ENCODE peak calls at places on chromosomes 12 and 14, in eight cellular contexts. H is SK-N-SH; S is stomach; U is ovary; F is heart right ventricle; M is neural progenitor cell; W is pancreas; Y is CD4-positive, alpha-beta T cell. J is an unnamed sample. For H3K9me3, the result is how much of the 10 kb centered on the place peaks cover.

GRCh38 chr12:56517854-56518253 is 3.8 kb upstream of the RBMS2 start:
- DNase-seq in H (no peak), S (no peak), U (no peak), F (no peak), M (no peak), W (no peak), Y (no peak), J (no peak)

GRCh38 chr14:76710093-76711010 is 50.9 kb upstream of the VASH1 start:
- DNase-seq in H (peak), S (no peak), U (no peak), F (no peak), M (peak), W (no peak), Y (no peak), J (no peak)

GRCh38 chr12:107369679-107370078 is 276.3 kb upstream of the CRY1 start:
- DNase-seq in H (no peak), S (no peak), U (no peak), F (no peak), M (no peak), W (no peak), Y (no peak), J (no peak)

GRCh38 chr12:105219261-105220018 is 16.5 kb downstream of the APPL2 start:
- DNase-seq in H (no peak), S (no peak), U (no peak), F (no peak), M (no peak), W (no peak), Y (no peak), J (no peak)

GRCh38 chr12:20367731-20368652 is at the start of gene PDE3A:
- DNase-seq in H (peak), S (no peak), U (peak), F (peak), M (peak), W (peak), Y (no peak), J (no peak)

GRCh38 chr12:130439250-130439649 is 101.6 kb downstream of the PIWIL1 start:
- DNase-seq in H (no peak), S (no peak), U (no peak), F (no peak), M (no peak), W (no peak), Y (no peak), J (no peak)

GRCh38 chr12:59149995-59150642 is 229.8 kb upstream of the LRIG3 start:
- DNase-seq in H (peak), S (no peak), U (no peak), F (no peak), M (peak), W (peak), Y (no peak), J (no peak)

GRCh38 chr14:79274641-79275366 is 936.5 kb downstream of the DIO2 start:
- DNase-seq in H (no peak), S (no peak), U (no peak), F (no peak), M (no peak), W (no peak), Y (no peak), J (no peak)

GRCh38 chr12:58529114-58529665 is 391.1 kb downstream of the LRIG3 start:
- DNase-seq in H (no peak), S (no peak), U (no peak), F (no peak), M (no peak), W (no peak), Y (no peak), J (no peak)

GRCh38 chr12:69085852-69086251 is 152.9 kb upstream of the CPM start:
- DNase-seq in H (no peak), S (no peak), U (no peak), F (no peak), M (no peak), W (no peak), Y (no peak), J (no peak)

GRCh38 chr12:133181238-133181959 is at the start of gene ZNF268:
- DNase-seq in H (peak), S (peak), U (peak), F (peak), M (peak), W (peak), Y (peak), J (peak)

GRCh38 chr12:133174901-133175300 is 6.4 kb upstream of the ZNF268 start:
- DNase-seq in H (no peak), S (no peak), U (no peak), F (no peak), M (no peak), W (no peak), Y (no peak), J (no peak)

GRCh38 chr12:133180669-133181068 is 626 bp upstream of the ZNF268 start:
- DNase-seq in H (no peak), S (no peak), U (no peak), F (no peak), M (no peak), W (no peak), Y (no peak), J (no peak)
- H3K9me3 ChIP-seq in H (under half), S (half or more), U (under half), F (half or more), M (under half), W (under half), Y (under half), J (under half)

DNA sequence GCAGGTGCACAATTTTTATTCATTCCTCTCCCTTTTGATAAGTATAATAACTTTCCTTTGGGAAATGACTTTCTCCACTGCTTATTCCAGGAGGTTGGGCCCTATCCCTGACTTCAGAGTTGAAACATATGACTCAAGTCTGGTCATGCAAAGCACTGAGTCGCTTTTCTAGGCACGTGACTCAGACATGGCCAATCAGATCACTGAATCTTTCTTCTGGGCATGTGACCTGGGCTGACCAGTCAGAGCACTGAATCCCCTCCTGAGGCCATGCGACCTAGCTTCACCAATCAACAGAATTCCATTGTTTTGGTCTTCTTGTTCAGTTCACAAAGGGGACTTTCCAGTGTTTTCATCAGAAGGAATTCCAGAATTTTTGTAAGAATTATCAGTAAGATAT is 377.1 kb upstream of the KITLG start:
- DNase-seq in H (no peak), S (no peak), U (no peak), F (no peak), M (no peak), W (no peak), Y (no peak), J (no peak)
- H3K9me3 ChIP-seq in H (under half), S (under half), U (under half), F (under half), M (under half), W (under half), Y (under half), J (under half)

GRCh38 chr12:33455096-33455495 is 15.5 kb upstream of the SYT10 start:
- DNase-seq in H (no peak), S (no peak), U (no peak), F (no peak), M (no peak), W (no peak), Y (no peak), J (no peak)
- H3K9me3 ChIP-seq in H (under half), S (under half), U (under half), F (under half), M (under half), W (under half), Y (under half), J (under half)

GRCh38 chr14:26157517-26157916 is 440.3 kb downstream of the NOVA1 start:
- DNase-seq in H (no peak), S (no peak), U (no peak), F (no peak), M (no peak), W (no peak), Y (no peak), J (no peak)
- H3K9me3 ChIP-seq in H (under half), S (under half), U (under half), F (under half), M (under half), W (under half), Y (under half), J (under half)

GRCh38 chr14:105797546-105797945 is 271.2 kb downstream of the TMEM121 start:
- DNase-seq in H (no peak), S (no peak), U (no peak), F (no peak), M (no peak), W (no peak), Y (no peak), J (no peak)
- H3K9me3 ChIP-seq in H (under half), S (under half), U (under half), F (under half), M (under half), W (under half), Y (under half), J (under half)

DNA sequence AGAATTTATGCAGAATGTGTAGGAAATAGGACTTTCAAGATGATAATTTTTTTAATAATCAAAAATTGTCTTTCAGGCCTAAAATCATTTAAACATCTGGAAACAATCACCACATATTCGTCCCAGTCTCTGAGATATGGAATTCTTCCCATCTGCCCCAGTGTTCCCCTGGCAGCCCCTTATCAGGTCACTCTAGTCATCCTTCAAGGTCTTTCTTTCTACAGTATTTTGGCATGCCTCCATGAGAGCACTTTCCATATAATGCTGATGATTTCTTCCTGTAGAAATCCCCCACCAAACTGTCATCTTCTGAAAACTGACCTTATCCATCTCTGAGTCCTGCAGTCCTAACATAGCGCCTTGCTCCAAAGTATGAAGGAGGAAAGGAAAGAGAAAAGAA is 422.1 kb downstream of the RPS29 start:
- DNase-seq in H (peak), S (no peak), U (no peak), F (no peak), M (no peak), W (no peak), Y (no peak), J (no peak)
- H3K9me3 ChIP-seq in H (under half), S (under half), U (under half), F (under half), M (under half), W (under half), Y (under half), J (under half)

GRCh38 chr14:105853907-105854599 is 327.7 kb downstream of the TMEM121 start:
- DNase-seq in H (no peak), S (no peak), U (no peak), F (no peak), M (no peak), W (no peak), Y (no peak), J (no peak)
- H3K9me3 ChIP-seq in H (under half), S (under half), U (under half), F (under half), M (under half), W (under half), Y (under half), J (under half)

GRCh38 chr12:2395352-2395977 is 342.7 kb downstream of the CACNA1C start:
- DNase-seq in H (peak), S (peak), U (no peak), F (peak), M (peak), W (no peak), Y (peak), J (peak)

GRCh38 chr12:2396448-2396871 is 343.7 kb downstream of the CACNA1C start:
- DNase-seq in H (no peak), S (no peak), U (no peak), F (peak), M (no peak), W (no peak), Y (no peak), J (no peak)

GRCh38 chr12:2393996-2394395 is 341.2 kb downstream of the CACNA1C start:
- DNase-seq in H (no peak), S (no peak), U (no peak), F (no peak), M (no peak), W (no peak), Y (no peak), J (no peak)

GRCh38 chr12:2401040-2401439 is 348.3 kb downstream of the CACNA1C start:
- DNase-seq in H (no peak), S (no peak), U (no peak), F (no peak), M (no peak), W (no peak), Y (no peak), J (no peak)

DNA sequence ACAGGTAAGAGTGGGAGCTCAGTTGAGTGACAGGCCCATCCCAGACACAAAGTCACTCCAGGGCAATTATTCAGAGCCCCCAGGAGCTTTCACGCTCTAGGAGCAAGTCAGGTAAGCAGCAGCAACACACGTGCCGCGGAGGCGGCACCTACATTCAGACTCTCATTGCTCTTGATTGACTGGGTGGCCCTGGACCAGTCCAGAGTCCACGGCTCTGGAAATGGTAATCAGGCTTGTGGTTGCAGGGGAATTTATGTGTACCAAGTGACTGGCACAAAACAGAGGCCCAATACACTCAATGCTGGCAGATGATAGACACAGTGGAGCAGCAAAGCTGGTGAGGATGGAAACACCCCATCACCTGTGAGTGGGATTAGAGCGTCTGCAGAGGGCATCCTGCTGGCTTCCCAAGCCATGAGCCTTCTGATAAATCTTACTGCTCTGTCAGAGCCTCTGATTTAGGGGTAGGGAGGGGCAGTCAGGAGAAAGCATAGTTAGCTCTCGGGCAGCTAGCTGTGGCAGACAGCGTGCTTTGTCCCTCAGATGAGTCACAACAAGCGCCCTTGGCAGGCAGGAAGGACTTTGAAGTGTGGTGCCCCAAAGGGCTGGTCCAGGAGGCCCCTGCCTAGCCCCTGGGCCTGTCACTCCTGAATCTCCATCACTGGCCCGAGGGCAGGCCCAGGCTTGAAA is 344.7 kb downstream of the CACNA1C start:
- DNase-seq in H (no peak), S (no peak), U (no peak), F (no peak), M (no peak), W (no peak), Y (no peak), J (no peak)
- H3K9me3 ChIP-seq in H (under half), S (under half), U (under half), F (under half), M (under half), W (under half), Y (under half), J (under half)

GRCh38 chr14:104214411-104214810 is 76.0 kb downstream of the KIF26A start:
- DNase-seq in H (no peak), S (no peak), U (no peak), F (peak), M (no peak), W (no peak), Y (no peak), J (no peak)

GRCh38 chr14:104216457-104216856 is 78.1 kb downstream of the KIF26A start:
- DNase-seq in H (no peak), S (no peak), U (no peak), F (peak), M (no peak), W (no peak), Y (no peak), J (no peak)

GRCh38 chr14:104215706-104216334 is 77.4 kb downstream of the KIF26A start:
- DNase-seq in H (no peak), S (no peak), U (no peak), F (peak), M (no peak), W (no peak), Y (no peak), J (no peak)

GRCh38 chr14:104213301-104214034 is 75.1 kb downstream of the KIF26A start:
- DNase-seq in H (no peak), S (no peak), U (no peak), F (peak), M (no peak), W (no peak), Y (no peak), J (no peak)

DNA sequence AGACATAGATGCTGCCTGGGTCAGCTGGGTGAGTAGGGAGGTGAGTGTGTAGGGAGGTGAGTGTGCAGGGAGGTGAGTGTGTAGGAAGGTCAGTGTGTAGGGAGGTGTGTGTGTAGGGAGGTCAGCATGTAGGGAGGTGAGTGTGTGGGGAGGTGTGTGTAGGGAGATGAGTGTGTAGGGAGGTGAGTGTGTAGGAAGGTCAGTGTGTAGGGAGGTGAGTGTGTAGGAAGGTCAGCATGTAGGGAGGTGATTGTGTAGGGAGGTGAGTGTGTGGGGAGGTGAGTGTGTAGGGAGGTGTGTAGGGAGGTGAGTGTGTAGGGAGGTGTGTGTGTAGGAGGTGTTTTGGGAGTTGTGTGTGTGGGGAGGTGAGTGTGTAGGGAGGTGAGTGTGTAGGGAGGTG is 76.4 kb downstream of the KIF26A start:
- DNase-seq in H (no peak), S (no peak), U (no peak), F (no peak), M (no peak), W (no peak), Y (no peak), J (no peak)
- H3K9me3 ChIP-seq in H (under half), S (under half), U (under half), F (under half), M (under half), W (under half), Y (under half), J (under half)

J was measured in T-helper 17 cell.